ENCODE peak calls at places on chromosomes 5 and 9, in nine cellular contexts. One of them, this sample, is unnamed.

GRCh38 chr9:35882265-35882848 is 12.2 kb upstream of the OR13J1 start:
- DNase-seq in foreskin fibroblast: peak; percentile 90
- DNase-seq in AG09309: no peak
- DNase-seq in adrenal gland: peak; percentile 84
- DNase-seq in endothelial cell: peak; percentile 82
- DNase-seq in lower lobe of right lung: peak; percentile 88
- DNase-seq in fibroblast of pulmonary artery: peak; percentile 79
- DNase-seq in tibial nerve: peak; percentile 76
- DNase-seq in stomach: peak; percentile 90
- DNase-seq in this sample: peak; percentile 76

GRCh38 chr5:34930527-34930844 is 1.1 kb downstream of the DNAJC21 start:
- DNase-seq in fibroblast of pulmonary artery: peak; percentile 25
- DNase-seq in foreskin fibroblast: peak; percentile 77
- DNase-seq in lower lobe of right lung: no peak
- DNase-seq in endothelial cell: no peak
- DNase-seq in tibial nerve: no peak
- DNase-seq in AG09309: no peak
- DNase-seq in stomach: no peak
- DNase-seq in adrenal gland: no peak
- DNase-seq in this sample: no peak

GRCh38 chr9:89505795-89506385 is 8.0 kb upstream of the SEMA4D start:
- DNase-seq in foreskin fibroblast: no peak
- DNase-seq in AG09309: no peak
- DNase-seq in lower lobe of right lung: no peak
- DNase-seq in adrenal gland: peak; percentile 80
- DNase-seq in stomach: peak; percentile 57
- DNase-seq in fibroblast of pulmonary artery: no peak
- DNase-seq in endothelial cell: no peak
- DNase-seq in tibial nerve: no peak
- DNase-seq in this sample: no peak

GRCh38 chr9:138045541-138046490 is 168.2 kb downstream of the CACNA1B start:
- DNase-seq in lower lobe of right lung: no peak
- DNase-seq in stomach: peak; percentile 20
- DNase-seq in adrenal gland: no peak
- DNase-seq in AG09309: no peak
- DNase-seq in tibial nerve: no peak
- DNase-seq in foreskin fibroblast: no peak
- DNase-seq in endothelial cell: no peak
- DNase-seq in fibroblast of pulmonary artery: no peak
- DNase-seq in this sample: no peak

GRCh38 chr9:36174731-36175130 is 5.5 kb downstream of the CCIN start:
- DNase-seq in lower lobe of right lung: no peak
- DNase-seq in endothelial cell: no peak
- DNase-seq in foreskin fibroblast: no peak
- DNase-seq in adrenal gland: no peak
- DNase-seq in tibial nerve: no peak
- DNase-seq in AG09309: no peak
- DNase-seq in stomach: no peak
- DNase-seq in fibroblast of pulmonary artery: no peak
- DNase-seq in this sample: no peak

GRCh38 chr9:18705763-18706372 is 231.9 kb downstream of the ADAMTSL1 start:
- DNase-seq in stomach: no peak
- DNase-seq in foreskin fibroblast: no peak
- DNase-seq in fibroblast of pulmonary artery: peak; percentile 38
- DNase-seq in endothelial cell: no peak
- DNase-seq in adrenal gland: no peak
- DNase-seq in AG09309: no peak
- DNase-seq in lower lobe of right lung: no peak
- DNase-seq in tibial nerve: no peak
- DNase-seq in this sample: no peak

GRCh38 chr9:79165006-79165405 is 406.8 kb upstream of the TLE4 start:
- DNase-seq in lower lobe of right lung: no peak
- DNase-seq in foreskin fibroblast: peak; percentile 62
- DNase-seq in fibroblast of pulmonary artery: peak; percentile 42
- DNase-seq in stomach: no peak
- DNase-seq in endothelial cell: no peak
- DNase-seq in AG09309: no peak
- DNase-seq in tibial nerve: no peak
- DNase-seq in adrenal gland: no peak
- DNase-seq in this sample: no peak

GRCh38 chr5:175343292-175343691 is 100.7 kb downstream of the DRD1 start:
- DNase-seq in lower lobe of right lung: no peak
- DNase-seq in foreskin fibroblast: no peak
- DNase-seq in adrenal gland: no peak
- DNase-seq in stomach: no peak
- DNase-seq in tibial nerve: no peak
- DNase-seq in fibroblast of pulmonary artery: no peak
- DNase-seq in AG09309: no peak
- DNase-seq in endothelial cell: no peak
- DNase-seq in this sample: no peak

GRCh38 chr9:14119694-14120514 is 194.0 kb downstream of the NFIB start:
- DNase-seq in foreskin fibroblast: peak; percentile 70
- DNase-seq in fibroblast of pulmonary artery: peak; percentile 64
- DNase-seq in lower lobe of right lung: no peak
- DNase-seq in endothelial cell: no peak
- DNase-seq in AG09309: no peak
- DNase-seq in stomach: no peak
- DNase-seq in tibial nerve: no peak
- DNase-seq in adrenal gland: no peak
- DNase-seq in this sample: no peak

GRCh38 chr5:141707535-141707934 is 25.5 kb upstream of the ARAP3 start:
- DNase-seq in tibial nerve: no peak
- DNase-seq in AG09309: no peak
- DNase-seq in adrenal gland: no peak
- DNase-seq in stomach: no peak
- DNase-seq in lower lobe of right lung: no peak
- DNase-seq in endothelial cell: no peak
- DNase-seq in foreskin fibroblast: no peak
- DNase-seq in fibroblast of pulmonary artery: no peak
- DNase-seq in this sample: no peak

GRCh38 chr9:3361115-3361514 is 164.7 kb downstream of the RFX3 start:
- DNase-seq in foreskin fibroblast: no peak
- DNase-seq in AG09309: no peak
- DNase-seq in tibial nerve: no peak
- DNase-seq in fibroblast of pulmonary artery: no peak
- DNase-seq in adrenal gland: no peak
- DNase-seq in lower lobe of right lung: no peak
- DNase-seq in stomach: no peak
- DNase-seq in endothelial cell: no peak
- DNase-seq in this sample: no peak

GRCh38 chr5:32095261-32095671 is 78.9 kb downstream of the GOLPH3 start:
- DNase-seq in AG09309: no peak
- DNase-seq in tibial nerve: no peak
- DNase-seq in stomach: peak; percentile 14
- DNase-seq in endothelial cell: no peak
- DNase-seq in adrenal gland: peak; percentile 53
- DNase-seq in fibroblast of pulmonary artery: no peak
- DNase-seq in foreskin fibroblast: no peak
- DNase-seq in lower lobe of right lung: no peak
- DNase-seq in this sample: no peak

GRCh38 chr5:173963107-173963506 is 25.9 kb upstream of the C5orf47 start:
- DNase-seq in stomach: no peak
- DNase-seq in lower lobe of right lung: no peak
- DNase-seq in adrenal gland: peak; percentile 60
- DNase-seq in fibroblast of pulmonary artery: peak; percentile 31
- DNase-seq in endothelial cell: no peak
- DNase-seq in tibial nerve: no peak
- DNase-seq in AG09309: peak; percentile 37
- DNase-seq in foreskin fibroblast: peak; percentile 86
- DNase-seq in this sample: no peak

GRCh38 chr9:92650839-92651621 is 18.9 kb downstream of the IPPK start:
- DNase-seq in stomach: no peak
- DNase-seq in foreskin fibroblast: peak; percentile 50
- DNase-seq in endothelial cell: no peak
- DNase-seq in fibroblast of pulmonary artery: peak; percentile 93
- DNase-seq in lower lobe of right lung: peak; percentile 26
- DNase-seq in tibial nerve: no peak
- DNase-seq in adrenal gland: no peak
- DNase-seq in AG09309: peak; percentile 43
- DNase-seq in this sample: no peak

GRCh38 chr5:173920866-173921265 is 32.7 kb downstream of the CPEB4 start:
- DNase-seq in endothelial cell: no peak
- DNase-seq in foreskin fibroblast: peak; percentile 22
- DNase-seq in adrenal gland: no peak
- DNase-seq in tibial nerve: no peak
- DNase-seq in lower lobe of right lung: no peak
- DNase-seq in stomach: no peak
- DNase-seq in fibroblast of pulmonary artery: no peak
- DNase-seq in AG09309: no peak
- DNase-seq in this sample: no peak

GRCh38 chr5:1423901-1424603 is 21.2 kb downstream of the SLC6A3 start:
- DNase-seq in foreskin fibroblast: no peak
- DNase-seq in adrenal gland: no peak
- DNase-seq in AG09309: no peak
- DNase-seq in endothelial cell: no peak
- DNase-seq in tibial nerve: no peak
- DNase-seq in stomach: no peak
- DNase-seq in lower lobe of right lung: peak; percentile 28
- DNase-seq in fibroblast of pulmonary artery: no peak
- DNase-seq in this sample: no peak

GRCh38 chr5:141869040-141869439 is 9.2 kb downstream of the PCDH1 start:
- DNase-seq in tibial nerve: no peak
- DNase-seq in AG09309: no peak
- DNase-seq in lower lobe of right lung: no peak
- DNase-seq in endothelial cell: no peak
- DNase-seq in fibroblast of pulmonary artery: no peak
- DNase-seq in foreskin fibroblast: no peak
- DNase-seq in adrenal gland: no peak
- DNase-seq in stomach: no peak
- DNase-seq in this sample: no peak

GRCh38 chr5:116142495-116142894 is 57.7 kb downstream of the COMMD10 start:
- DNase-seq in tibial nerve: no peak
- DNase-seq in AG09309: no peak
- DNase-seq in fibroblast of pulmonary artery: no peak
- DNase-seq in stomach: no peak
- DNase-seq in adrenal gland: no peak
- DNase-seq in lower lobe of right lung: no peak
- DNase-seq in foreskin fibroblast: no peak
- DNase-seq in endothelial cell: no peak
- DNase-seq in this sample: no peak
- TF ChIP-seq CTCF in tibial nerve: no peak
- TF ChIP-seq CTCF in AG09309: no peak
- TF ChIP-seq CTCF in fibroblast of pulmonary artery: no peak
- TF ChIP-seq CTCF in stomach: no peak
- TF ChIP-seq CTCF in adrenal gland: no peak
- TF ChIP-seq CTCF in lower lobe of right lung: no peak
- TF ChIP-seq CTCF in foreskin fibroblast: no peak
- TF ChIP-seq CTCF in endothelial cell: peak; percentile 64
- TF ChIP-seq CTCF in this sample: no peak

DNA sequence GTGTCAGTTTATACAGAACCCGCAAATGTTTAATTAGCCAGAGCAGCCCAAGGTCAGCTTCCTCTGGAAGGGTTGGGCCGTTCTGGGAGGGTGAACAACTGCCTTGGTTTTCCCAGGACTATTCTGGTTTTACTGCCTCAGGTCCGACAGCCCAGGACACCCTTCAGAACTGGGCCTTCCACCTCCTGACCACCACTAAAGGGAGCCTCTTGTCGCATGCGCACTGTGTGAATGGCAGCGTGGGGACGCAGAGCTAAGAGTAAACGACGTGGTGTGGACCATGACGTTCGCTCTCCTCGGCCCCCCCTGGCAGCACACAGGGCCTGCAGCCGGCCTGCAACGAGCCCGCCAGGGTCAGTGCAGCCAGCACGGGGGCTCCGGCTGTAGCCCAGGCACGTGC is 214.9 kb downstream of the FANCC start:
- DNase-seq in lower lobe of right lung: peak; percentile 33
- DNase-seq in adrenal gland: no peak
- DNase-seq in AG09309: no peak
- DNase-seq in stomach: no peak
- DNase-seq in endothelial cell: no peak
- DNase-seq in foreskin fibroblast: no peak
- DNase-seq in tibial nerve: no peak
- DNase-seq in fibroblast of pulmonary artery: no peak
- DNase-seq in this sample: no peak
- TF ChIP-seq CTCF in lower lobe of right lung: no peak
- TF ChIP-seq CTCF in adrenal gland: no peak
- TF ChIP-seq CTCF in AG09309: no peak
- TF ChIP-seq CTCF in stomach: no peak
- TF ChIP-seq CTCF in endothelial cell: no peak
- TF ChIP-seq CTCF in foreskin fibroblast: no peak
- TF ChIP-seq CTCF in tibial nerve: no peak
- TF ChIP-seq CTCF in fibroblast of pulmonary artery: no peak
- TF ChIP-seq CTCF in this sample: no peak

DNA sequence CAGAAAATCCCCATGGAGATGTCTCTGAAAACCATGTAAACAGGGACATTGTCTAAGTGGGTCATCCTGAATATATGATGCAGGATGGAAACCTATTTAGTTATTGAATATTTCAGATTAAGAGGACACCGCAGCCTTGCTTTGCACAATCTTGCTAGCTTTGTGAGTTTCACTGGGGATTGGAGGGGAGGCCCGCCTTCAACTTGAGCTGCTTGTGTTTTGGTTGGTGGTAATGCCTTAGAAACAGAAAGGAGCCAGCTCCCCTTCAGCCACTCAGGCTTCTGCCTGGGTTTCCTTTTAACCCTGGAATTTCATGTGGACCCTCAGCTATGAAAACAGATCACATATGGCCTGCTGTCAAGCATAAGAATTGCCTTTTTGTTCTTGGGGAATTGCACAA is 112.7 kb downstream of the C9orf152 start:
- DNase-seq in fibroblast of pulmonary artery: peak; percentile 72
- DNase-seq in endothelial cell: no peak
- DNase-seq in foreskin fibroblast: peak; percentile 44
- DNase-seq in tibial nerve: no peak
- DNase-seq in stomach: no peak
- DNase-seq in adrenal gland: no peak
- DNase-seq in AG09309: no peak
- DNase-seq in lower lobe of right lung: no peak
- DNase-seq in this sample: no peak
- TF ChIP-seq CTCF in fibroblast of pulmonary artery: no peak
- TF ChIP-seq CTCF in endothelial cell: no peak
- TF ChIP-seq CTCF in foreskin fibroblast: no peak
- TF ChIP-seq CTCF in tibial nerve: no peak
- TF ChIP-seq CTCF in stomach: no peak
- TF ChIP-seq CTCF in adrenal gland: no peak
- TF ChIP-seq CTCF in AG09309: no peak
- TF ChIP-seq CTCF in lower lobe of right lung: no peak
- TF ChIP-seq CTCF in this sample: no peak

DNA sequence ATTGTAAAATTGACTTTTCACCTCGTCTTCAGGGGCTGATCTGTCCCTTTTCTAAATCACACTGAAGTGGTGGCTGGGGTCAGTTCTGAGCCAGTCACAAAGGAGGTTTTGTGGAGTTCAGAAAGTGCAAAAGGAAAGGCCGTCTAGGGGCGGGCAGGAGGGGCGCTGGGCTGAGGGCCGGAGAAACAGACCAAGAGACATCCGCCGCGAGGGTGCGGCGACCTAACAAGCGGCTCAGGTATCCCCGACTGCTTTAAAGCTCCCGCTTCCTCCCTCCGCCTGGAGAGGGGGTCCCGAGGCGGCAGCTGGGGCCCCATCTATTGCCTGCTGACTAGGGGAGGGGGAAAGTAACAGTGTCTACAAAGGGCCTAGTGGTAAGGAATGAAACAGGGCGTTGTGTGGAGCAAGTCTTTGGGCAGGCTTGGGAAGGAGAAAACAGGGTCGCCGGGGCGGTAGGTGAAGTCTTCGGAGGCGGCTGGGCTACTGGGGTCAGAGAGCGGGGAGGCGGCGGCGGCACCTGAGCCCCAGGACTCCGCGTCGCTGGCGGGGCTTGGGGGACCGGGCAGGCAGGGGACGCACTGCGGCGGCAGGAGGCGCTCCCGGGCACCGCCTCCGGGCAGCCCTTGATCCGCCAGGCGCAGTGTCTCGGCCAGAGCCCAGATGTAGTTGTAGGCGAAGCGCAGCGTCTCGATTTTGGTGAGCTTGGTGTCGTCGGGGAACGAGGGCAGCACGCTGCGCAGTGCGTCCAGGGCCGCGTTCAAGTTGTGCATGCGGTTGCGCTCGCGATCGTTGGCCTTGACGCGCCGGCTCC is 950 bp downstream of the NEUROG1 start:
- DNase-seq in stomach: no peak
- DNase-seq in fibroblast of pulmonary artery: no peak
- DNase-seq in AG09309: no peak
- DNase-seq in adrenal gland: no peak
- DNase-seq in foreskin fibroblast: peak; percentile 31
- DNase-seq in tibial nerve: no peak
- DNase-seq in endothelial cell: peak; percentile 46
- DNase-seq in lower lobe of right lung: no peak
- DNase-seq in this sample: no peak
- TF ChIP-seq CTCF in stomach: no peak
- TF ChIP-seq CTCF in fibroblast of pulmonary artery: no peak
- TF ChIP-seq CTCF in AG09309: no peak
- TF ChIP-seq CTCF in adrenal gland: no peak
- TF ChIP-seq CTCF in foreskin fibroblast: no peak
- TF ChIP-seq CTCF in tibial nerve: no peak
- TF ChIP-seq CTCF in endothelial cell: no peak
- TF ChIP-seq CTCF in lower lobe of right lung: peak; percentile 22
- TF ChIP-seq CTCF in this sample: no peak

This sample was measured in GM13977.